ENCODE peak calls at places on chromosomes 1 and 21, in nine cellular contexts. A is OCI-LY7; M is thoracic aorta; G is CD8-positive, alpha-beta T cell; X is testis; T is A549; L is lower lobe of right lung; O is BE2C; U is mesenchymal stem cell. B is an unnamed sample. For H3K4me1, the result is how much of the 10 kb centered on the place peaks cover.

GRCh38 chr1:44417351-44418021 is 12.4 kb downstream of the RNF220 start:
- DNase-seq in A (no peak), O (peak), X (peak), T (no peak), M (no peak), U (peak), L (peak), G (no peak), B (peak)

GRCh38 chr1:36890776-36891175 is 143.5 kb downstream of the GRIK3 start:
- DNase-seq in T (no peak), U (no peak), A (no peak), G (no peak), O (no peak), X (no peak), L (no peak), M (no peak), B (no peak)

GRCh38 chr1:209168204-209168603 is 415.3 kb upstream of the CAMK1G start:
- DNase-seq in A (no peak), L (no peak), O (peak), T (no peak), G (no peak), M (no peak), X (no peak), U (no peak), B (no peak)

GRCh38 chr21:32548978-32549377 is 36.3 kb downstream of the TCP10L start:
- DNase-seq in U (no peak), A (no peak), G (no peak), X (no peak), M (no peak), T (no peak), O (no peak), L (no peak), B (no peak)

GRCh38 chr1:232149302-232150201 is 480.4 kb downstream of the SIPA1L2 start:
- DNase-seq in M (no peak), A (no peak), O (no peak), X (no peak), U (peak), G (no peak), L (no peak), T (peak), B (no peak)

GRCh38 chr1:201286445-201286844 is 3.1 kb downstream of the PKP1 start:
- DNase-seq in A (no peak), M (no peak), L (no peak), G (no peak), T (no peak), O (no peak), U (no peak), X (no peak), B (no peak)

GRCh38 chr1:37776946-37777516 is 12.1 kb upstream of the EPHA10 start:
- DNase-seq in U (no peak), X (no peak), O (no peak), L (no peak), M (no peak), T (no peak), G (no peak), A (no peak), B (no peak)

GRCh38 chr1:170586942-170587593 is 55.1 kb downstream of the GORAB start:
- DNase-seq in T (no peak), M (no peak), A (no peak), X (peak), O (no peak), G (no peak), U (no peak), L (no peak), B (no peak)

GRCh38 chr1:41357451-41358151 is 3.6 kb upstream of the FOXO6 start:
- DNase-seq in L (no peak), M (no peak), A (no peak), X (no peak), G (no peak), O (peak), U (no peak), T (no peak), B (peak)

GRCh38 chr1:29156543-29157268 is 25.0 kb downstream of the SRSF4 start:
- DNase-seq in A (no peak), O (peak), M (no peak), G (no peak), T (no peak), X (peak), U (peak), L (no peak), B (peak)

GRCh38 chr1:98323396-98323795 is 338.1 kb upstream of the SNX7 start:
- DNase-seq in X (no peak), A (no peak), T (peak), M (no peak), U (peak), L (no peak), G (no peak), O (no peak), B (no peak)

GRCh38 chr1:154402409-154402921 is 2.7 kb upstream of the IL6R start:
- DNase-seq in A (no peak), M (no peak), L (no peak), T (no peak), X (no peak), G (no peak), O (no peak), U (no peak), B (no peak)

GRCh38 chr1:41286486-41286885 is 44.4 kb upstream of the SCMH1 start:
- DNase-seq in T (no peak), L (no peak), A (no peak), O (peak), G (no peak), M (no peak), X (no peak), U (no peak), B (no peak)

GRCh38 chr1:225888898-225889690 is at the start of gene LEFTY1:
- DNase-seq in O (no peak), X (no peak), A (no peak), G (no peak), U (no peak), T (no peak), M (no peak), L (peak), B (peak)

GRCh38 chr1:153509729-153510354 is 25.9 kb downstream of the S100A6 start:
- DNase-seq in M (no peak), U (peak), T (peak), A (peak), G (peak), X (peak), L (peak), O (peak), B (no peak)

GRCh38 chr1:178086294-178087255 is 7.3 kb upstream of the RASAL2 start:
- DNase-seq in M (no peak), O (no peak), U (peak), A (no peak), G (no peak), T (no peak), X (no peak), L (no peak), B (no peak)

GRCh38 chr1:223504741-223505140 is 111.5 kb downstream of the CCDC185 start:
- DNase-seq in M (no peak), G (no peak), T (no peak), A (no peak), L (peak), U (no peak), O (peak), X (peak), B (no peak)

GRCh38 chr1:203996126-203996525 is 76.8 kb upstream of the SOX13 start:
- DNase-seq in U (peak), G (no peak), O (no peak), M (no peak), X (peak), L (no peak), A (no peak), T (no peak), B (no peak)

GRCh38 chr1:209875510-209875909 is 47.7 kb downstream of the UTP25 start:
- DNase-seq in X (no peak), A (no peak), G (no peak), U (peak), M (no peak), O (peak), L (no peak), T (peak), B (no peak)

GRCh38 chr1:192807221-192807967 is 1.4 kb upstream of the RGS2 start:
- DNase-seq in A (peak), M (no peak), T (peak), O (no peak), U (peak), X (no peak), G (peak), L (no peak), B (no peak)

GRCh38 chr21:37348664-37349063 is 17.9 kb upstream of the DYRK1A start:
- DNase-seq in M (no peak), L (no peak), T (no peak), U (no peak), A (peak), G (no peak), X (no peak), O (no peak), B (no peak)

GRCh38 chr1:186404454-186405051 is 28.9 kb downstream of the ODR4 start:
- DNase-seq in L (no peak), T (peak), M (no peak), U (peak), X (no peak), O (no peak), G (no peak), A (peak), B (no peak)

GRCh38 chr1:166489670-166490436 is 323.1 kb upstream of the FAM78B start:
- DNase-seq in X (no peak), G (peak), O (peak), M (no peak), A (peak), L (peak), U (peak), T (no peak), B (peak)

GRCh38 chr1:201444792-201445191 is 23.3 kb upstream of the TNNI1 start:
- DNase-seq in L (no peak), A (no peak), X (no peak), M (no peak), U (peak), T (no peak), G (no peak), O (no peak), B (no peak)

GRCh38 chr1:212021563-212021962 is 13.8 kb downstream of the INTS7 start:
- DNase-seq in X (no peak), A (no peak), L (no peak), O (no peak), U (no peak), M (no peak), G (no peak), T (no peak), B (no peak)

GRCh38 chr21:29155118-29155932 is 24.9 kb downstream of the MAP3K7CL start:
- DNase-seq in A (no peak), X (peak), G (no peak), L (peak), O (no peak), U (no peak), T (no peak), M (no peak), B (peak)

GRCh38 chr1:25549273-25550154 is 6.1 kb downstream of the LDLRAP1 start:
- DNase-seq in M (no peak), U (peak), O (no peak), A (peak), X (no peak), T (no peak), L (peak), G (peak), B (no peak)

GRCh38 chr1:109466440-109467300 is at the start of gene SYPL2:
- DNase-seq in X (peak), M (no peak), L (peak), U (peak), A (no peak), T (no peak), G (peak), O (peak), B (peak)

DNA sequence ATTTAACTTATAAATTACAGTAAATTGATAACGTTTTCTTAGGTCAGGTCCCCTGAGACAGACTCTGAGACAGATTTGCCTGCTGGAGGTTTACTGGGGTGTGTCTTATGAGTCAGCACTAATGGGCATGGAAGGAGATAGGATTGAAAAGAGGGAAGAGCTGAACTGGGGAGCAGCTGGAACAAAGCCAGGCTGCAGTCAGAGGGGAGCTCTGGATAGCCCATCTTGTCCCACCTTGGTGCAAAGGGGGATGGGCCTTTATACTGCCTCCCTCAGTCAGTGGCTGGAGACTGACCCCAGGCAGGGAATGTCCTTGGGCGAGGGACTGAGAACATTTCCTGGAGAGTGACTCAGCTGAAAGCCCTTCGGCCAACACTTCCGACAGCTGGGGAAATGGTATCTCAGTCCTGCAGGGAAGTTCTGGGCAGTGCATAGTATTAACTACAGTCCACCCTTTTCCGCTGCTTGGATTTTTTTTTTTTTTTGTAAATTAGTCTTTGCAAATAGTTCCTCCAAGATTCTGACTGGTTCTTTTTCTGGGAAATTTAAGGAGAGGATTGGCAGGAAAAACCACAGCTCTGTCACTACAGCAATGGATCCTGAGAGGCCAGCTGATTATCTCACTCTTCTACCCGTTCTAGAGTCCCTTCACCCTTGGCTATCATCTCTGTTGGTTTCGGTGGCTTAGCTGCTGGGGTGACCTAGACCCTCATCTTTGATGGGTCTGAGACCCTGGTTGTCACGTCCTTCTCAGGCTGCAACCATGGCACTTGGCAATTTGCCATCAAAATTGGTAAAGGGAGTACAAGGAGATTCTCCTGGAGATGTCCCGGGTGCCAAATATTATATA is 39.2 kb upstream of the CDC42BPA start:
- DNase-seq in A (no peak), U (peak), T (peak), G (no peak), M (no peak), X (peak), O (peak), L (no peak), B (peak)
- H3K4me3 ChIP-seq in A (no peak), U (peak), T (peak), G (no peak), M (no peak), X (no peak), O (no peak), L (no peak), B (no peak)

GRCh38 chr1:2271841-2272655 is 43.9 kb downstream of the SKI start:
- DNase-seq in O (peak), T (no peak), G (no peak), L (no peak), M (no peak), A (no peak), U (peak), X (no peak), B (peak)

GRCh38 chr1:2271134-2271785 is 43.1 kb downstream of the SKI start:
- DNase-seq in O (peak), M (no peak), A (no peak), L (no peak), G (no peak), X (no peak), U (no peak), T (no peak), B (peak)

GRCh38 chr1:2269922-2270259 is 41.8 kb downstream of the SKI start:
- DNase-seq in O (no peak), A (no peak), G (no peak), X (no peak), M (no peak), T (no peak), L (no peak), U (no peak), B (no peak)

GRCh38 chr1:2269193-2269921 is 41.2 kb downstream of the SKI start:
- DNase-seq in M (no peak), L (no peak), U (no peak), O (no peak), T (no peak), G (no peak), X (no peak), A (no peak), B (peak)

GRCh38 chr1:2270260-2271100 is 42.4 kb downstream of the SKI start:
- DNase-seq in L (no peak), G (no peak), X (no peak), M (no peak), O (no peak), A (no peak), U (peak), T (no peak), B (peak)
- H3K4me1 ChIP-seq in L (half or more), G (half or more), X (half or more), M (half or more), O (under half), A (under half), U (half or more), T (under half), B (half or more)

DNA sequence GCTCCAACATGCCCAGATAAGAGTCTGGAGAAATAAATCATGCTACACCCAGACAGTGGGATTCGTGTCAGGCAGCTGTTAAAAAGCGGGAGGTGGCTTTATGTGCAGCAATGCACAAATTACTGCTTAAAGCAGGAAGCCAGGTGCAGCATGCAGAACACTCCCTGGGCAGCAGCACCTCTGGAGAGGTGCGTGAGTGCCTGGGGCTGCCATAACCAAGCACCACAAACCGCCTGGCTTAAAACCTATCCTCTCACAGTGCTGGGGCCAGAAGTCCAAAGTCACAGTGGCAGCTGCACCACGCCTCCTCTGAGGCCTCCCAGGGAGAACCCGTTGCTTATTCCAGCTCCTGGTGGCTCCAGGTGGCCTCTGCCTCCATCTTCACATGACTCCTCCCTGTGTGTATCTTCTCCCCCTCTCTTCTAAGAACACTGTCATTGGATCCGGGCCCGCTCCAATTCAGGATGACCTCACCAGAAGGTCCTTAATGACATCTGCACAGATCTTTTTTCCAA is 115.6 kb downstream of the SIK1 start:
- DNase-seq in M (no peak), X (no peak), G (no peak), T (no peak), A (peak), L (peak), U (no peak), O (no peak), B (peak)
- H3K4me3 ChIP-seq in M (no peak), X (no peak), G (no peak), T (no peak), A (peak), L (no peak), U (no peak), O (no peak), B (no peak)

DNA sequence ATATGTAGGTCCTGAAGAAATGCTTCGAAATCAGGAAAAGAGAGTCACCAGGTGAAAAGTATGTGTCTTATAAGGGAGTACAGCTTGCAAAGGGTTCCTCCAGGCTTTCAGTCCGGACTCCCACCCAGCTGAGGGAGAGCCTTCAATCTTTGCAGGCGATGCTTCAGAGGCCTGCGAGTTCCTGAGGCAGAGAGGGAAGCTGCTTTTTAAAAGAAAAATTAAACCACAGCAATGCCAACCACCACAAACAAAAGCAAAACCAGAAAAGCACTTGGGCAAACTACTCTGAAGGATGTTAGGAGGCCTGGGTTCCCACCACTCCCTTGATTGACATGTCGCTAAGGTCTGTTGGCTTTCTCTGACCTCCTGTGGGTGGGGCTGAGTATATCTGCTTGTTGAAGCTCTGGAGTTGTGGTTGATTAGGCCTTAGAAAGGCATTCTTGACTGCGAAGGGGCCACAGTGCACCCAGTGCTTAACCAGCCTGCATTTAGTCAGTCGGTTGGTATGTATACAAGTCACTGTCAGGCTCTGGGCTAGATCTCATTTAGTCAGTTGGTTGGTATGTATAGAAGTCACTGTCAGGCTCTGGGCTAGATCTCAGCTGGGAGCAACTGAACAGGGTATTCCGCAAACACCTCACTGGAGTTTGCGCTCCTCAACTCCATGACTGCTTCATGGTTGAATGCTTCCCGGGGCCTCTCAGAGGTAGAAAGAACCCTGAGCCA is 1.2 kb downstream of the NIPAL3 start:
- DNase-seq in L (no peak), A (peak), O (no peak), G (peak), M (no peak), X (no peak), U (peak), T (no peak), B (no peak)
- H3K4me1 ChIP-seq in L (half or more), A (under half), O (under half), G (under half), M (under half), X (under half), U (under half), T (under half), B (under half)